ENCODE peak calls at places on chromosomes 7 and 10, in five cellular contexts. B is ascending aorta, A is cardiac muscle cell, G is fibroblast of lung, C is suprapubic skin. K is an unnamed sample.

GRCh38 chr7:132765861-132766260 is 189.6 kb upstream of the PLXNA4 start:
- DNase-seq in B (no peak), A (no peak), G (no peak), C (no peak), K (no peak)

GRCh38 chr10:47370878-47371277 is 13.2 kb downstream of the ZNF488 start:
- DNase-seq in B (peak; percentile 56), A (no peak), G (no peak), C (peak; percentile 12), K (no peak)

GRCh38 chr7:90595801-90596683 is at the start of gene CDK14:
- DNase-seq in B (peak; percentile 88), A (peak; percentile 82), G (peak; percentile 67), C (peak; percentile 89), K (peak; percentile 60)

GRCh38 chr10:77223532-77224460 is 413.8 kb downstream of the KCNMA1 start:
- DNase-seq in B (no peak), A (no peak), G (no peak), C (no peak), K (no peak)

GRCh38 chr7:154304740-154305679 is 252.8 kb downstream of the DPP6 start:
- DNase-seq in B (no peak), A (no peak), G (no peak), C (no peak), K (no peak)

GRCh38 chr10:7359954-7360353 is 50.9 kb downstream of the SFMBT2 start:
- DNase-seq in B (no peak), A (no peak), G (no peak), C (no peak), K (no peak)

GRCh38 chr7:135573541-135573940 is 15.8 kb downstream of the NUP205 start:
- DNase-seq in B (no peak), A (no peak), G (no peak), C (no peak), K (no peak)

GRCh38 chr7:13327669-13328068 is 640.2 kb downstream of the ARL4A start:
- DNase-seq in B (no peak), A (peak; percentile 18), G (peak; percentile 15), C (no peak), K (no peak)

GRCh38 chr10:33116293-33116697 is 158.3 kb upstream of the ITGB1 start:
- DNase-seq in B (no peak), A (peak; percentile 88), G (peak; percentile 78), C (no peak), K (no peak)

GRCh38 chr10:110225441-110225755 is 18.0 kb downstream of the MXI1 start:
- DNase-seq in B (no peak), A (no peak), G (no peak), C (no peak), K (no peak)
- TF ChIP-seq CTCF in B (no peak), A (no peak), G (no peak), C (no peak), K (no peak)

DNA sequence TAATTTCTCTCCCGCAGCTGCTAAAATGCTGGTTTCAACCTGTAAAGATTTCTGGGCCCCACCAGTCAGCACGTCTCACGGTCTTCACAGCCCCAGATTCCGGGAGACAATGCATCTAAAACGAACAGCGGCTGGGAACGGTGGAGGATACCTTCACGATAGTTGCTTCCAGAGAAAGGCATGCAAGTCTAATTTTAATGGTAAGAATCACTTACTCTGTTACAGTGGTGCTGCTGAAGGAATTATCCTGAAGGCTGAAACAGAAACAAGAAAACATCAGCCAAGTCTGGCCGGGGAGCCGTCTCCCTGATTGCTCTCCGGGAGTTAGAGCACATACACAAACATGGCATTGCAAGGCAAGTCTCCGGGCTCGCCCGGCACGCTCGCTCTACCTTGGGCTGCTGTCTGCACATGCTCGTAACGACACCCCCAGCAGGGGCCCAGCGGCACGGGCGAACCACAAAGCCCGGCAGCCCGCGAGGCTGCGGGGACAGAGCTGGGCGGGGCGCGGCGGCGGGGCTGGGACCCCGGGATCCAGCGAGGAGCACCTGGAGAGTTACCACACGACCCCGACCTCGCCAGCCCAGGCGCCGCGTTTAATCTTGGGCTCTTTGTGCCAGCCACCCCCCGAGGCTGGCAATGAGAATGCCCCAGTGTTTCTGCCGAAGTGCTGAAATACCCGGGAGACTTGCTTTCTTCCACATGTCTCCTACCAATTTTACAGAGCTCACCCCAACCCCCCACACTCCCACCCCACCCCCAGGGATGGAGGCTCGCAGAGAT is at the start of gene FAM13C:
- DNase-seq in B (peak; percentile 79), A (peak; percentile 74), G (peak; percentile 65), C (peak; percentile 85), K (no peak)
- TF ChIP-seq CTCF in B (no peak), A (no peak), G (no peak), C (no peak), K (no peak)

GRCh38 chr7:79828866-79829265 is 305.8 kb upstream of the GNAI1 start:
- DNase-seq in B (no peak), A (no peak), G (peak; percentile 52), C (no peak), K (no peak)
- TF ChIP-seq CTCF in B (no peak), A (no peak), G (no peak), C (no peak), K (no peak)

GRCh38 chr7:100491192-100491578 is 7.5 kb downstream of the NYAP1 start:
- DNase-seq in B (no peak), A (no peak), G (no peak), C (no peak), K (no peak)

GRCh38 chr7:100492738-100493475 is 9.2 kb downstream of the NYAP1 start:
- DNase-seq in B (no peak), A (no peak), G (no peak), C (no peak), K (no peak)

GRCh38 chr7:100496509-100496908 is 12.8 kb downstream of the NYAP1 start:
- DNase-seq in B (no peak), A (no peak), G (no peak), C (no peak), K (no peak)

GRCh38 chr7:100490483-100491191 is 6.9 kb downstream of the NYAP1 start:
- DNase-seq in B (no peak), A (no peak), G (no peak), C (no peak), K (no peak)

DNA sequence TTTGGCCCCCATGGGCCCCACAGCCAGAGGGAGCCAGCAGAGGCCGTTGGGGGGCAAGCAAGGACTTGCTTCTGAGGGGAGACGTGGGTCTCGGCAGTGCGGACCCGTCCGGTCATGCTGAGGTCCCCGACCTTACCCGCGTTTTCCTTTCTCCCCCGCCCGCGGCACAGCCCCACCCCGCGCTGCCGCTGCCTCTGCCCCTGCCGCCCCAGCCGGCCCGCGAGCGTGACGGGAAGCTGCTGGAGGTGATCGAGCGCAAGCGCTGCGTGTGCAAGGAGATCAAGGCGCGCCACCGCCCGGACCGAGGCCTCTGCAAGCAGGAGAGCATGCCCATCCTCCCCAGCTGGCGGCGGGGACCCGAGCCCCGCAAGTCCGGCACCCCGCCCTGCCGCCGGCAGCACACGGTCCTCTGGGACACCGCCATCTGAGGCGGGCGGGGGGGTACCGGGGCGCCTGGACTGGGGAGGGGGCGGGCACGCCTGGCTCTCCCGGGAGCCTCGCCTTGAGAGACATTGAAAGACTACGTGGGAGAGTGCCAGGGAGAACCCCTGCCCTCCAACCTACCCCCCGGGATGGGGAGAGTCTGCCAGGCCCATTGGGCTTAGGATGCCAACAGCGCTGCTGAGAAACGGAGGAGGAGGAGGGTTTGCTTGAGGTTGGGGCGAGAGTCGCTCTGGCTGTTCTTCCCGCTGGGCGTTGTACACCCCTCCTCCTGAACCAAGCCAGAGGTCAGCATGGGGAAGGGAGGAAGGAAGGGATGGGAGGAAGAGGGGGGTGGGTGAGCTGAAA is 9.9 kb downstream of the NYAP1 start:
- DNase-seq in B (no peak), A (peak; percentile 42), G (peak; percentile 38), C (no peak), K (no peak)
- TF ChIP-seq CTCF in B (no peak), A (no peak), G (peak; percentile 5), C (no peak), K (no peak)

GRCh38 chr10:37496061-37496460 is 361.3 kb downstream of the ZNF248 start:
- DNase-seq in B (no peak), A (no peak), G (no peak), C (no peak), K (no peak)

GRCh38 chr10:37489658-37490003 is 364.2 kb downstream of the ANKRD30A start:
- DNase-seq in B (no peak), A (no peak), G (no peak), C (no peak), K (no peak)

GRCh38 chr10:37490266-37490665 is 364.9 kb downstream of the ANKRD30A start:
- DNase-seq in B (no peak), A (no peak), G (no peak), C (no peak), K (no peak)

GRCh38 chr10:37495415-37495814 is 362.0 kb downstream of the ZNF248 start:
- DNase-seq in B (no peak), A (no peak), G (no peak), C (no peak), K (no peak)
- TF ChIP-seq CTCF in B (no peak), A (no peak), G (no peak), C (no peak), K (no peak)

GRCh38 chr10:97763411-97763810 is 8.4 kb downstream of the SFRP5 start:
- DNase-seq in B (no peak), A (no peak), G (no peak), C (no peak), K (no peak)

GRCh38 chr10:97763947-97764346 is 7.9 kb downstream of the SFRP5 start:
- DNase-seq in B (no peak), A (no peak), G (no peak), C (no peak), K (no peak)

GRCh38 chr10:97764519-97764931 is 7.3 kb downstream of the SFRP5 start:
- DNase-seq in B (no peak), A (no peak), G (no peak), C (no peak), K (no peak)

GRCh38 chr10:97766106-97766810 is 5.5 kb downstream of the SFRP5 start:
- DNase-seq in B (no peak), A (no peak), G (no peak), C (no peak), K (no peak)

DNA sequence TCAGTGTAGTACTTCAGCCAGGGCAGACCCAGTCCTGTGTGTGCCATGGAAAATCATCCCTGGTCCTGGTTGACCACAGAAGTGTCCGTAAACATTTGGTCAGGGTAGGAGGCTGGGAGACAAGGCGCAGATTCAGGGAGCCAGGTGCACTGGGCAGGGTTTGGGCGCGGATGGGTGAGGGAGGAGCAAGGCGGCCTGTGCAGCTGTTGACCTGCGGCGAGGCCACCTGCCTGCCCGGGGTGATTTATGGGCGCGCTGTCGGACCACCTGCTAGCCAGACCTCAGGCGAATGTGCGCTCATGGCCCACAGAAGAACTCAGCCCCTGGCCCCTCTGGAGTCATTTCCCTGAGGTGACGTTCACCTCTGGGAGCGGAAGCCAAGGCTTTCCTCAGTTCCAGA is 6.6 kb downstream of the SFRP5 start:
- DNase-seq in B (no peak), A (no peak), G (no peak), C (no peak), K (no peak)
- TF ChIP-seq CTCF in B (no peak), A (no peak), G (no peak), C (no peak), K (no peak)

DNA sequence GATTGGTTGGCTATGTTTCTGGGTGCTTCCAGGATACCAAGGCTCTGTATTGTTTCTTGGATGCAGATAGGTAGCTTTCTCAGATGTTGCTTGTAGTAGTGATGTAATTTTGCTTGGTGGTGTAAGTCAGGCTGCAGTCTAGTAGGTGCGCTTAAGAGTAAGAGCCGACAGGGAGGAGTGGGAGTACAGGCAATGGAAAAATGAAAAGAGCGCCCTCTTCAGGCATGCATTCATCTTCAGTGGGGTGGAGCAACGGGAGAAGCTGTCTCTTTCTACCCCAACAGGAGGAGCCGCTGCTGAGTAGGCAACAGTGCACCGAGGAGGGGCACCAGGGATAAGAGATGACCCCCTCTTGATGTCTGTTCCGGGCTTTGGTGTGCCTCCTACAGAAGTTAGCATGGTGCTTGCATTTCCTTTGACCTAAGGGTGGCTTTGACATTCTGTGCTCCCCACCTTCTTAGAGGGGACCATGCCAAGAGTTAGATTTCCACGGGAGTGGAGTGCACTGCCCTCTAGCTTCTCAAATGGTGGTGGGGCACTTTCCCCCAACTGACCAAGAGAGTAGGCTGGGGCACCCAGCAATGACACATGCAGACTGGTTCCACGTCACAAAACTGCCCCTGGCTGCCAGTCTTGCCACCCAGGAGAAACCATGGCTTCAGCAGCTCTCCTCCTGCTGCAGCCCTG is 56.1 kb downstream of the ZNF783 start:
- DNase-seq in B (no peak), A (no peak), G (no peak), C (no peak), K (no peak)
- TF ChIP-seq CTCF in B (no peak), A (no peak), G (no peak), C (no peak), K (no peak)

K was measured in omental fat pad.